ENCODE peak calls at places on chromosomes 1 and 21, in seven cellular contexts. U is stimulated activated CD8-positive, alpha-beta memory T cell treated with anti-CD3 and anti-CD28 coated beads, Interleukin-12 subunit alpha, Interleukin-12 subunit beta, amount 100 ng/mL, for 1 hour; G is iPS DF 6.9; N is activated CD4-positive, alpha-beta T cell treated with anti-CD3 and anti-CD28 coated beads, Interleukin-2, amount 50 U/mL, for 24 hours; K is HCEC 1CT; H is stimulated activated CD4-positive, alpha-beta T cell treated with anti-CD3 and anti-CD28 coated beads, Interleukin-4, amount 100 ng/mL, for 24 hours; J is putamen. F is an unnamed sample.

GRCh38 chr1:232995189-232995588 is 44.8 kb downstream of the NTPCR start:
- DNase-seq in U (no peak), G (no peak), N (no peak), K (no peak), H (no peak), J (no peak), F (no peak)

GRCh38 chr1:241423541-241424479 is 66.8 kb upstream of the RGS7 start:
- DNase-seq in U (no peak), G (no peak), N (no peak), K (peak; percentile 57), H (no peak), J (peak; percentile 42), F (no peak)

GRCh38 chr1:53982034-53982761 is 35.8 kb downstream of the LDLRAD1 start:
- DNase-seq in U (no peak), G (peak; percentile 63), N (no peak), K (peak; percentile 41), H (no peak), J (peak; percentile 48), F (peak; percentile 14)

GRCh38 chr1:101371259-101371658 is 134.4 kb downstream of the S1PR1 start:
- DNase-seq in U (no peak), G (no peak), N (no peak), K (peak; percentile 86), H (peak; percentile 23), J (no peak), F (peak; percentile 78)

GRCh38 chr1:207944571-207944970 is 33.6 kb upstream of the CD34 start:
- DNase-seq in U (no peak), G (no peak), N (no peak), K (no peak), H (no peak), J (no peak), F (peak; percentile 50)

GRCh38 chr1:160618763-160619274 is 28.0 kb downstream of the SLAMF1 start:
- DNase-seq in U (no peak), G (no peak), N (no peak), K (no peak), H (peak; percentile 57), J (no peak), F (no peak)

GRCh38 chr1:87131809-87132663 is 196.6 kb upstream of the LMO4 start:
- DNase-seq in U (peak; percentile 56), G (no peak), N (peak; percentile 55), K (peak; percentile 70), H (peak; percentile 81), J (peak; percentile 82), F (peak; percentile 54)

GRCh38 chr1:91503975-91504530 is 3.4 kb downstream of the CDC7 start:
- DNase-seq in U (no peak), G (no peak), N (no peak), K (no peak), H (no peak), J (no peak), F (no peak)

GRCh38 chr1:178328728-178329127 is 168.0 kb downstream of the CLEC20A start:
- DNase-seq in U (no peak), G (no peak), N (no peak), K (no peak), H (no peak), J (no peak), F (no peak)

GRCh38 chr1:155093938-155094621 is 15.4 kb downstream of the EFNA3 start:
- DNase-seq in U (no peak), G (no peak), N (no peak), K (peak; percentile 43), H (no peak), J (peak; percentile 62), F (peak; percentile 54)

GRCh38 chr1:98316286-98316685 is 345.2 kb upstream of the SNX7 start:
- DNase-seq in U (no peak), G (no peak), N (no peak), K (peak; percentile 49), H (no peak), J (no peak), F (peak; percentile 46)

GRCh38 chr1:89996415-89997110 is 1.7 kb downstream of the ZNF326 start:
- DNase-seq in U (no peak), G (no peak), N (no peak), K (no peak), H (no peak), J (no peak), F (no peak)

GRCh38 chr21:40074198-40074597 is 207.0 kb downstream of the PCP4 start:
- DNase-seq in U (no peak), G (no peak), N (no peak), K (no peak), H (no peak), J (no peak), F (no peak)

F was measured in mammary epithelial cell.